ENCODE peak calls at places on chromosomes 5 and 9, in seven cellular contexts. I is RWPE1; B is AML-193; U is CD4-positive, CD25-positive, alpha-beta regulatory T cell; X is left cardiac atrium; M is CD8-positive, alpha-beta memory T cell; E is activated CD8-positive, alpha-beta memory T cell treated with anti-CD3 and anti-CD28 coated beads, Interleukin-2, amount 50 U/mL, for 4 hours. T is an unnamed sample.

GRCh38 chr5:55360190-55360589 is 52.4 kb downstream of the MTREX start:
- DNase-seq in E (no peak), I (peak), X (no peak), M (no peak), U (no peak), B (no peak), T (no peak)

GRCh38 chr9:20496328-20496727 is 126.0 kb downstream of the MLLT3 start:
- DNase-seq in B (no peak), I (no peak), M (no peak), X (no peak), U (no peak), E (no peak), T (no peak)

GRCh38 chr5:142881076-142881466 is 110.9 kb downstream of the ARHGAP26 start:
- DNase-seq in X (no peak), M (no peak), B (peak), I (no peak), U (no peak), E (no peak), T (no peak)

GRCh38 chr5:140926903-140927573 is 939 bp downstream of the PCDHAC1 start:
- DNase-seq in I (peak), B (no peak), U (no peak), M (no peak), E (no peak), X (peak), T (peak)

GRCh38 chr5:82641362-82641988 is 363.3 kb upstream of the RPS23 start:
- DNase-seq in M (peak), U (peak), B (peak), I (peak), X (peak), E (no peak), T (no peak)

GRCh38 chr5:123450641-123451421 is 27.6 kb upstream of the CEP120 start:
- DNase-seq in X (no peak), M (no peak), E (no peak), U (no peak), B (no peak), I (peak), T (no peak)

GRCh38 chr9:133931059-133931458 is 61.1 kb downstream of the VAV2 start:
- DNase-seq in E (no peak), I (no peak), X (no peak), U (no peak), M (no peak), B (no peak), T (no peak)

GRCh38 chr9:84061613-84062205 is 81.1 kb downstream of the RMI1 start:
- DNase-seq in I (no peak), U (no peak), B (no peak), M (no peak), X (no peak), E (no peak), T (no peak)

GRCh38 chr5:150648294-150649107 is 8.0 kb downstream of the SYNPO start:
- DNase-seq in I (no peak), X (no peak), E (no peak), U (no peak), B (no peak), M (no peak), T (no peak)

GRCh38 chr9:3479516-3480352 is 46.1 kb downstream of the RFX3 start:
- DNase-seq in E (no peak), B (no peak), U (no peak), X (no peak), M (no peak), I (no peak), T (no peak)

GRCh38 chr5:151016700-151017099 is 3.7 kb upstream of the GPX3 start:
- DNase-seq in U (no peak), B (peak), E (no peak), X (no peak), I (no peak), M (no peak), T (peak)

GRCh38 chr5:173866249-173867172 is 21.6 kb upstream of the CPEB4 start:
- DNase-seq in I (no peak), U (no peak), M (no peak), E (no peak), X (no peak), B (no peak), T (peak)

T was measured in Right ventricle myocardium inferior.